ENCODE peak calls at places on chromosome 17, in five cellular contexts. Y, A, Q, I and F are unnamed samples.

GRCh38 chr17:16989953-16990860 is 18.3 kb upstream of the TNFRSF13B start:
- DNase-seq in Y (no peak), A (no peak), Q (no peak), I (no peak), F (no peak)

GRCh38 chr17:43936434-43936833 is 5.8 kb downstream of the PPY start:
- DNase-seq in Y (no peak), A (no peak), Q (no peak), I (no peak), F (no peak)

GRCh38 chr17:38897176-38897575 is 27.3 kb downstream of the LASP1 start:
- DNase-seq in Y (no peak), A (no peak), Q (no peak), I (no peak), F (no peak)

GRCh38 chr17:66541461-66542182 is 239.2 kb downstream of the PRKCA start:
- DNase-seq in Y (no peak), A (peak; percentile 40), Q (peak; percentile 47), I (no peak), F (no peak)

GRCh38 chr17:42132941-42133340 is 10.3 kb downstream of the HSPB9 start:
- DNase-seq in Y (no peak), A (no peak), Q (no peak), I (no peak), F (no peak)

GRCh38 chr17:76700627-76701470 is 9.9 kb downstream of the MXRA7 start:
- DNase-seq in Y (peak; percentile 86), A (no peak), Q (no peak), I (no peak), F (peak; percentile 66)

GRCh38 chr17:39196191-39196819 is 1.2 kb downstream of the CACNB1 start:
- DNase-seq in Y (no peak), A (no peak), Q (no peak), I (no peak), F (no peak)

GRCh38 chr17:6641374-6641818 is 536 bp downstream of the TXNDC17 start:
- DNase-seq in Y (no peak), A (no peak), Q (no peak), I (no peak), F (no peak)

GRCh38 chr17:65297384-65297783 is 160.2 kb downstream of the RGS9 start:
- DNase-seq in Y (no peak), A (no peak), Q (no peak), I (no peak), F (no peak)

GRCh38 chr17:7296189-7296861 is 1.9 kb upstream of the YBX2 start:
- DNase-seq in Y (peak; percentile 56), A (no peak), Q (peak; percentile 74), I (peak; percentile 96), F (peak; percentile 94)

GRCh38 chr17:229130-229944 is 47.9 kb upstream of the DOC2B start:
- DNase-seq in Y (no peak), A (no peak), Q (no peak), I (no peak), F (no peak)

GRCh38 chr17:8315740-8316217 is 5.7 kb downstream of the ARHGEF15 start:
- DNase-seq in Y (no peak), A (no peak), Q (no peak), I (peak; percentile 69), F (peak; percentile 79)

GRCh38 chr17:65942592-65942991 is 249.3 kb downstream of the CEP112 start:
- DNase-seq in Y (no peak), A (no peak), Q (no peak), I (no peak), F (no peak)

GRCh38 chr17:66957951-66958579 is 6.4 kb upstream of the CACNG4 start:
- DNase-seq in Y (peak; percentile 89), A (no peak), Q (no peak), I (no peak), F (no peak)

GRCh38 chr17:81059026-81059425 is 24.1 kb downstream of the BAIAP2 start:
- DNase-seq in Y (no peak), A (no peak), Q (no peak), I (no peak), F (no peak)

GRCh38 chr17:19579867-19580565 is 46.4 kb downstream of the SLC47A1 start:
- DNase-seq in Y (no peak), A (no peak), Q (no peak), I (no peak), F (peak; percentile 66)

GRCh38 chr17:46139365-46140210 is 53.6 kb downstream of the KANSL1 start:
- DNase-seq in Y (no peak), A (no peak), Q (no peak), I (no peak), F (no peak)
- H3K4me2 ChIP-seq in Y (no peak overlapping the region), A (peak overlapping the region; percentile 91), Q (no peak overlapping the region), I (no peak overlapping the region), F (no peak overlapping the region)

GRCh38 chr17:40329981-40330794 is 21.2 kb downstream of the RARA start:
- DNase-seq in Y (no peak), A (no peak), Q (no peak), I (no peak), F (no peak)

GRCh38 chr17:40328386-40328766 is 19.4 kb downstream of the RARA start:
- DNase-seq in Y (no peak), A (no peak), Q (no peak), I (no peak), F (no peak)

GRCh38 chr17:40333781-40334453 is 24.9 kb downstream of the RARA start:
- DNase-seq in Y (no peak), A (no peak), Q (no peak), I (no peak), F (no peak)

GRCh38 chr17:40331743-40332641 is 23.0 kb downstream of the RARA start:
- DNase-seq in Y (no peak), A (no peak), Q (no peak), I (no peak), F (no peak)

DNA sequence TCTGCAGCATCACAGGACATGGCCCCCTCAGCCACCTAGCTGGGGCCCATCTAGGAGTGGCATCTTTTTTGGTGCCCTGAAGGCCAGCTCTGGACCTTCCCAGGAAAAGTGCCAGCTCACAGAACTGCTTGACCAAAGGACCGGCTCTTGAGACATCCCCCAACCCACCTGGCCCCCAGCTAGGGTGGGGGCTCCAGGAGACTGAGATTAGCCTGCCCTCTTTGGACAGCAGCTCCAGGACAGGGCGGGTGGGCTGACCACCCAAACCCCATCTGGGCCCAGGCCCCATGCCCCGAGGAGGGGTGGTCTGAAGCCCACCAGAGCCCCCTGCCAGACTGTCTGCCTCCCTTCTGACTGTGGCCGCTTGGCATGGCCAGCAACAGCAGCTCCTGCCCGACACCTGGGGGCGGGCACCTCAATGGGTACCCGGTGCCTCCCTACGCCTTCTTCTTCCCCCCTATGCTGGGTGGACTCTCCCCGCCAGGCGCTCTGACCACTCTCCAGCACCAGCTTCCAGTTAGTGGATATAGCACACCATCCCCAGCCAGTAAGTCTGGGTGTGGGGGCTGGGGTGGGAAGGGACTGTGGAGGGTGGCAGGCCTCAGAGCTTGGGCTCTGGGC is 22.0 kb downstream of the RARA start:
- DNase-seq in Y (no peak), A (no peak), Q (no peak), I (no peak), F (no peak)
- TF ChIP-seq CREB1 in Y (no peak), A (no peak), Q (no peak), I (no peak), F (no peak)

DNA sequence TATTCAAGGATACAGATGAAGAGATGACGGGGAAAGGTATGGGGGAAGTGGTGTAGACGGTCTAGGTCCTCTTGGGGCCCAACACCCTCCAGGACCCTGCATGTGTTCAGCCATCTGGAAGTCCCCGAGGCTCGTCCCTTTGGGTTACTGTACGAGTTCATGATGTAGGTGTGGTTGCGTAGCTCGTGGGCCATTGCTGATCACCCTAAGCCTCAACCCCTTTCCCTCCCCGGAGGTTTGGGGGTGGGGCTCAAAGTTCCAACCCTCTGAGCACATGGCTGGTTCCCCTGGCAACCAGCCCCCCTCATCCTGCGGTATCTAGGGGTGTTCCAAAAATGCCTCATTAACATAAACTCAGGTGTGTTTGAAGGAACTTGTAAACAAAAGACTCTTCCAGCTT is 98.8 kb upstream of the METRNL start:
- DNase-seq in Y (no peak), A (no peak), Q (no peak), I (no peak), F (no peak)
- H3K4me2 ChIP-seq in Y (no peak overlapping the region), A (no peak overlapping the region), Q (no peak overlapping the region), I (no peak overlapping the region), F (no peak overlapping the region)

GRCh38 chr17:62996221-62996620 is 30.2 kb downstream of the TANC2 start:
- DNase-seq in Y (no peak), A (no peak), Q (no peak), I (no peak), F (no peak)

GRCh38 chr17:62995377-62995885 is 29.4 kb downstream of the TANC2 start:
- DNase-seq in Y (peak; percentile 20), A (no peak), Q (peak; percentile 64), I (no peak), F (peak; percentile 69)

GRCh38 chr17:62998665-62999393 is 32.8 kb downstream of the TANC2 start:
- DNase-seq in Y (no peak), A (no peak), Q (no peak), I (no peak), F (no peak)

DNA sequence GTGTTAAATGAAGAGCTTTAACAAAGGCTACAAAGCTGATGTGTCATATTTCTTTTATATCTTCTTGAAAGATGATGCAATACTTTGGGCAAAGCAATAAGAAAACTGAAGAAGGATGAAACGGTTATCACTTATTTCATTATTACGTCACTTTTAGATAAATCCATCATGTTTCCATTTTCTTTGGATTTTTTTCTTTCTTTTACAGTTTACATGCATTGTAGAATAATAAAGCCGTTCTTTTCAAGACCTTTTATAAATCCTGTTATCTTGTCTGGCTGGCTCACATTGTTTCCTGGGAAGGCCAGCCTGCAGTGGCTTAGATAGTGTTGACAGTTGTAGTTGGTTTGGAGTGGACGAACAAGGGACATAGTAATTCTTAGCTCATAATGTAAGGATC is 28.9 kb downstream of the TANC2 start:
- DNase-seq in Y (no peak), A (no peak), Q (peak; percentile 56), I (no peak), F (no peak)
- TF ChIP-seq CREB1 in Y (peak; percentile 6), A (no peak), Q (no peak), I (no peak), F (no peak)

GRCh38 chr17:62094175-62094574 is 29.1 kb upstream of the MED13 start:
- DNase-seq in Y (no peak), A (no peak), Q (no peak), I (no peak), F (no peak)
- H3K4me2 ChIP-seq in Y (peak overlapping the region; percentile 49), A (peak overlapping the region; percentile 87), Q (no peak overlapping the region), I (no peak overlapping the region), F (no peak overlapping the region)

DNA sequence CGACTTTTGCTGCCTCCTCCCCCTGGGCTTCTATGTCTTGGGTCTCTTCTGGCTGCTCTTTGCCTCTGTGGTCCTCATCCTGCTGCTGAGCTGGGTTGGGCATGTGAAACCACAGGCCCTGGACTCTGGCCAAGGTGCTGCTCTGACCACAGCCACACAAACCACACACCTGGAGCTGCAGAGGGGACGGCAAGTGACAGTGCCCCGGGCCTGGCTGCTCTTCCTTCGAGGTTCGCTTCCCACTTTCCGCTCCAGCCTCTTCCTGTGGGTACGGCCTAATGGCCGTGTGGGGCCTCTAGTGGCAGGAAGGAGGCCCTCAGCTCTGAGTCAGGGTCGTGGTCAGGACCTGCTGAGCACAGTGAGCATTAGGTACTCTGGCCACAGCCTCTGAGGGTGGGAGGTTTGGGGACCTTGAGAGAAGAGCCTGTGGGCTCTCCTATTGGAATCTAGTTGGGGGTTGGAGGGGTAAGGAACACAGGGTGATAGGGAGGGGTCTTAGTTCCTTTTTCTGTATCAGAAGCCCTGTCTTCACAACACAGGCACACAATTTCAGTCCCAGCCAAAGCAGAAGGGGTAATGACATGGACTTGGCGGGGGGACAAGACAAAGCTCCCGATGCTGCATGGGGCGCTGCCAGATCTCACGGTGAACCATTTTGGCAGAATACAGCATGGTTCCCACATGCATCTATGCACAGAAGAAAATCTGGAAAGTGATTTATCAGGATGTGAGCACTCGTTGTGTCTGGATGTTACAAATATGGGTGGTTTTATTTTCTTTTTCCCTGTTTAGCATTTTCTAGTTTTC is 2.3 kb downstream of the GP1BA start:
- DNase-seq in Y (peak; percentile 46), A (no peak), Q (peak; percentile 40), I (no peak), F (peak; percentile 70)
- TF ChIP-seq CREB1 in Y (no peak), A (no peak), Q (no peak), I (no peak), F (no peak)